ENCODE peak calls at places on chromosomes 11 and 22, in five cellular contexts. One of them, this sample, is unnamed.

GRCh38 chr11:27208846-27209245 is 154.2 kb downstream of the CCDC34 start:
- DNase-seq in HuH-7.5: no peak
- DNase-seq in RWPE2: no peak
- DNase-seq in ureter: no peak
- DNase-seq in H9: no peak
- DNase-seq in this sample: no peak

GRCh38 chr11:133821776-133822175 is 23.5 kb downstream of the SPATA19 start:
- DNase-seq in HuH-7.5: no peak
- DNase-seq in RWPE2: no peak
- DNase-seq in ureter: peak; percentile 66
- DNase-seq in H9: peak; percentile 85
- DNase-seq in this sample: peak; percentile 84

GRCh38 chr11:76385903-76386302 is 4.8 kb downstream of the GVQW3 start:
- DNase-seq in HuH-7.5: no peak
- DNase-seq in RWPE2: no peak
- DNase-seq in ureter: no peak
- DNase-seq in H9: peak; percentile 40
- DNase-seq in this sample: no peak

GRCh38 chr11:34633990-34634725 is 13.3 kb downstream of the EHF start:
- DNase-seq in HuH-7.5: no peak
- DNase-seq in RWPE2: no peak
- DNase-seq in ureter: no peak
- DNase-seq in H9: no peak
- DNase-seq in this sample: no peak

GRCh38 chr22:38148252-38148651 is 33.4 kb downstream of the PLA2G6 start:
- DNase-seq in HuH-7.5: no peak
- DNase-seq in RWPE2: no peak
- DNase-seq in ureter: no peak
- DNase-seq in H9: no peak
- DNase-seq in this sample: no peak

GRCh38 chr11:70063555-70063954 is 14.6 kb upstream of the ANO1 start:
- DNase-seq in HuH-7.5: no peak
- DNase-seq in RWPE2: peak; percentile 33
- DNase-seq in ureter: no peak
- DNase-seq in H9: no peak
- DNase-seq in this sample: no peak

GRCh38 chr11:6586434-6587359 is 16.7 kb downstream of the RRP8 start:
- DNase-seq in HuH-7.5: no peak
- DNase-seq in RWPE2: no peak
- DNase-seq in ureter: no peak
- DNase-seq in H9: peak; percentile 77
- DNase-seq in this sample: no peak

GRCh38 chr22:41240377-41241132 is at the start of gene CHADL:
- DNase-seq in HuH-7.5: no peak
- DNase-seq in RWPE2: no peak
- DNase-seq in ureter: no peak
- DNase-seq in H9: peak; percentile 62
- DNase-seq in this sample: no peak

GRCh38 chr11:68047437-68048290 is 8.8 kb downstream of the TCIRG1 start:
- DNase-seq in HuH-7.5: peak; percentile 53
- DNase-seq in RWPE2: no peak
- DNase-seq in ureter: no peak
- DNase-seq in H9: no peak
- DNase-seq in this sample: peak; percentile 28